ENCODE peak calls at places on chromosomes 2 and 18, in seven cellular contexts. T is H1, N is SK-N-SH, D is spleen, K is K562, X is transverse colon, Q is prostate gland. O is an unnamed sample.
A peak's percentile ranks its signal among the peaks of the same experiment; 100 is the strongest.

GRCh38 chr18:3998698-3999333 is 456.3 kb downstream of the DLGAP1 start:
- DNase-seq in T (no peak), N (peak; percentile 19), D (no peak), K (peak; percentile 20), X (peak; percentile 13), Q (no peak), O (no peak)

GRCh38 chr2:239158641-239159475 is 242.0 kb downstream of the HDAC4 start:
- DNase-seq in T (no peak), N (peak; percentile 52), D (peak; percentile 72), K (peak; percentile 61), X (peak; percentile 0), Q (no peak), O (no peak)

GRCh38 chr18:24322594-24323136 is 75.0 kb downstream of the OSBPL1A start:
- DNase-seq in T (no peak), N (no peak), D (no peak), K (no peak), X (no peak), Q (no peak), O (no peak)

GRCh38 chr18:371616-371998 is 103.8 kb upstream of the THOC1 start:
- DNase-seq in T (no peak), N (peak; percentile 48), D (no peak), K (no peak), X (no peak), Q (peak; percentile 48), O (no peak)

GRCh38 chr18:68221116-68221724 is 493.7 kb downstream of the TMX3 start:
- DNase-seq in T (no peak), N (no peak), D (no peak), K (no peak), X (no peak), Q (no peak), O (peak; percentile 73)

GRCh38 chr2:187349328-187349944 is 98.6 kb downstream of the CALCRL start:
- DNase-seq in T (no peak), N (no peak), D (no peak), K (no peak), X (no peak), Q (no peak), O (no peak)

GRCh38 chr2:52260904-52261303 is 1229.0 kb upstream of the NRXN1 start:
- DNase-seq in T (no peak), N (no peak), D (no peak), K (no peak), X (no peak), Q (no peak), O (no peak)

GRCh38 chr18:35938562-35938961 is 33.9 kb upstream of the RMP24 start:
- DNase-seq in T (no peak), N (no peak), D (no peak), K (no peak), X (no peak), Q (no peak), O (no peak)

GRCh38 chr2:108623616-108624015 is 89.3 kb downstream of the LIMS1 start:
- DNase-seq in T (no peak), N (no peak), D (no peak), K (no peak), X (no peak), Q (no peak), O (no peak)

GRCh38 chr2:197073701-197074433 is 147.4 kb upstream of the PGAP1 start:
- DNase-seq in T (no peak), N (no peak), D (no peak), K (no peak), X (no peak), Q (no peak), O (no peak)

GRCh38 chr2:211835695-211836094 is 702.9 kb downstream of the ERBB4 start:
- DNase-seq in T (no peak), N (no peak), D (no peak), K (no peak), X (no peak), Q (no peak), O (no peak)

GRCh38 chr18:43888601-43889000 is 611.3 kb upstream of the SYT4 start:
- DNase-seq in T (no peak), N (no peak), D (no peak), K (no peak), X (no peak), Q (no peak), O (no peak)

GRCh38 chr2:159026170-159026569 is 57.7 kb downstream of the TANC1 start:
- DNase-seq in T (no peak), N (no peak), D (no peak), K (no peak), X (no peak), Q (no peak), O (no peak)

GRCh38 chr2:25825238-25825637 is 53.0 kb downstream of the ASXL2 start:
- DNase-seq in T (no peak), N (no peak), D (no peak), K (no peak), X (no peak), Q (no peak), O (no peak)

GRCh38 chr2:144694456-144694855 is 174.5 kb upstream of the ZEB2 start:
- DNase-seq in T (no peak), N (no peak), D (no peak), K (no peak), X (no peak), Q (no peak), O (no peak)

GRCh38 chr2:85684806-85685205 is 9.4 kb upstream of the GNLY start:
- DNase-seq in T (no peak), N (no peak), D (no peak), K (no peak), X (no peak), Q (no peak), O (no peak)

GRCh38 chr2:1887915-1888314 is 143.6 kb upstream of the PXDN start:
- DNase-seq in T (no peak), N (no peak), D (no peak), K (peak; percentile 24), X (no peak), Q (no peak), O (no peak)

GRCh38 chr18:40949138-40949949 is 1005.7 kb upstream of the PIK3C3 start:
- DNase-seq in T (no peak), N (no peak), D (peak; percentile 51), K (no peak), X (no peak), Q (no peak), O (no peak)

GRCh38 chr2:105849431-105850179 is 104.9 kb downstream of the NCK2 start:
- DNase-seq in T (no peak), N (no peak), D (no peak), K (no peak), X (no peak), Q (no peak), O (no peak)

DNA sequence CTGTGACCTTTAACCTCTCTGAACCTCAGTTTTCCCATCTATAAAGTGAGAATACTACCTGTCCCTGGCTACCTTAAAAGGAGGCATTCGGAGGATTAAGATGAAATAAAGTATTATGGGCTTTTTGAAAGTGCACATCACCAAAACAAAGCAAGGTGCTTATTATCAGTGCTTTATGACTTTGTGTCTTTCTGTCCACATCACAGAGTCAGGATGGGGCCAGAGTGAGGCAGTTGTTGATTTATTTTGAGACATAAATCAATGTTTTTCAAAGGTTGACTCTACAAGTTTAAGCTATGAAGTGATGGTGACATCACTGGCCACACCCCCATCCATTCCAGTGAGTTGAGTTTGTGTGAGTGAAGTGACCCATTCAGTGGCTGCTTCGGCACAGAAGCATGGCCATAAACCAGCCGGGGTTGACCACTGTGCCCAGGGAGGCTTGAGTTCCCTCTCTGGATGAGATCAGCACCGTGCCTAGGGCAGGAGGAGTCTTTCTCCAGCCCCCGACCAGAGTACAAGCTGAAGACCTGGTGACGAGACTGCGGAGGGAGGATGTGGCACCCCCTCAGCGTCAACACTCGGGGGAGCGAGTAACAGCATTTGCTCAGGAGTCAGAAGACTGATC is 89.0 kb upstream of the PPP1CB start:
- DNase-seq in T (no peak), N (no peak), D (no peak), K (no peak), X (peak; percentile 78), Q (no peak), O (no peak)
- TF ChIP-seq POLR2AphosphoS5 in T (no peak), N (no peak), D (peak; percentile 37), K (no peak), X (peak; percentile 50), Q (no peak), O (no peak)

GRCh38 chr2:10812362-10813084 is at the start of gene PDIA6:
- DNase-seq in T (peak; percentile 99), N (peak; percentile 100), D (peak; percentile 97), K (peak; percentile 98), X (peak; percentile 98), Q (peak; percentile 96), O (no peak)

GRCh38 chr2:10813085-10813748 is 632 bp upstream of the PDIA6 start:
- DNase-seq in T (no peak), N (no peak), D (no peak), K (no peak), X (no peak), Q (no peak), O (no peak)

GRCh38 chr2:10810175-10811161 is 2.1 kb downstream of the PDIA6 start:
- DNase-seq in T (no peak), N (peak; percentile 72), D (no peak), K (no peak), X (no peak), Q (no peak), O (no peak)

GRCh38 chr2:10814142-10814541 is 1.6 kb upstream of the PDIA6 start:
- DNase-seq in T (peak; percentile 54), N (no peak), D (peak; percentile 69), K (no peak), X (no peak), Q (no peak), O (no peak)

DNA sequence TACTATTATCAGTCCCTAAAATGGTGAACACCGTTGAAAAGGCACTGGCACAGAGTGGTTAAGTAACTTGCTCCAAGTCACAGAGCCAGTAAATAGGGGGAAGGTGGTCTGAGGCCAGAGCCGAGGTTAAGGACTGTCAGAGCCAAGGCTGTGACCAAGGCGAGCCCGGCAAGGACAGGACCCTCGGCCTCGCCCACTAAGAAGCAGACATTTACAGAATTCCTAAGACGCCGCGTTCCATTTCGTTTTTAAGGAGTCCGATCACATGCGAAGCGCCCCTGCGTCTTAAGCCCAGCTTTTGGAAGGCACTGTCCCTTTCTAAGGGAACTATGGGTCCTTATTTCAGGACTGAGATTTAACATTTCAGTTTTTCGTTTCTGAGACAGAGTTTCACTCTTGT is 1.0 kb downstream of the PDIA6 start:
- DNase-seq in T (no peak), N (no peak), D (peak; percentile 75), K (no peak), X (no peak), Q (no peak), O (no peak)
- H3K36me3 ChIP-seq in T (peaks cover 16% of the 10 kb centered on the region), N (peaks cover 7% of the 10 kb centered on the region), D (peaks cover 12% of the 10 kb centered on the region), K (peaks cover 45% of the 10 kb centered on the region), X (no peaks in the 10 kb centered on the region), Q (no peaks in the 10 kb centered on the region), O (peaks cover 39% of the 10 kb centered on the region)

GRCh38 chr2:98731709-98732349 is 897 bp upstream of the MGAT4A start:
- DNase-seq in T (no peak), N (no peak), D (no peak), K (no peak), X (peak; percentile 59), Q (no peak), O (no peak)
- H3K27ac ChIP-seq in T (no peak overlapping the region), N (no peak overlapping the region), D (peak overlapping the region; percentile 96), K (no peak overlapping the region), X (peak overlapping the region; percentile 97), Q (peak overlapping the region; percentile 85), O (no peak overlapping the region)

GRCh38 chr2:240903191-240904060 is 2.7 kb upstream of the CROCC2 start:
- DNase-seq in T (no peak), N (no peak), D (peak; percentile 58), K (no peak), X (no peak), Q (no peak), O (no peak)
- TF ChIP-seq POLR2AphosphoS5 in T (no peak), N (no peak), D (no peak), K (no peak), X (no peak), Q (no peak), O (no peak)

GRCh38 chr2:54902763-54903162 is 147.5 kb downstream of the RTN4 start:
- DNase-seq in T (no peak), N (no peak), D (no peak), K (no peak), X (no peak), Q (no peak), O (no peak)
- H3K36me3 ChIP-seq in T (no peaks in the 10 kb centered on the region), N (no peaks in the 10 kb centered on the region), D (no peaks in the 10 kb centered on the region), K (no peaks in the 10 kb centered on the region), X (no peaks in the 10 kb centered on the region), Q (no peaks in the 10 kb centered on the region), O (no peaks in the 10 kb centered on the region)